ENCODE peak calls at places on chromosomes 2 and 18, in four cellular contexts. One of them, this sample, is unnamed.

GRCh38 chr2:71082402-71083252 is 14.2 kb downstream of the NAGK start:
- DNase-seq in HepG2: no peak
- DNase-seq in K562: no peak
- DNase-seq in H1: no peak
- DNase-seq in this sample: no peak

GRCh38 chr2:150191349-150191748 is 296.1 kb downstream of the RND3 start:
- DNase-seq in HepG2: no peak
- DNase-seq in K562: no peak
- DNase-seq in H1: no peak
- DNase-seq in this sample: no peak

GRCh38 chr2:114949228-114949804 is 506.9 kb downstream of the DPP10 start:
- DNase-seq in HepG2: no peak
- DNase-seq in K562: no peak
- DNase-seq in H1: no peak
- DNase-seq in this sample: no peak

GRCh38 chr2:64463784-64464183 is 9.8 kb downstream of the LGALSL start:
- DNase-seq in HepG2: no peak
- DNase-seq in K562: no peak
- DNase-seq in H1: no peak
- DNase-seq in this sample: no peak

GRCh38 chr2:241502281-241502680 is 6.1 kb downstream of the STK25 start:
- DNase-seq in HepG2: no peak
- DNase-seq in K562: peak
- DNase-seq in H1: no peak
- DNase-seq in this sample: no peak

GRCh38 chr2:198916548-198916947 is 541.2 kb downstream of the SATB2 start:
- DNase-seq in HepG2: no peak
- DNase-seq in K562: no peak
- DNase-seq in H1: no peak
- DNase-seq in this sample: no peak

GRCh38 chr2:15642334-15643208 is 50.9 kb downstream of the DDX1 start:
- DNase-seq in HepG2: peak
- DNase-seq in K562: no peak
- DNase-seq in H1: no peak
- DNase-seq in this sample: no peak

GRCh38 chr18:36828157-36828629 is 609 bp downstream of the TPGS2 start:
- DNase-seq in HepG2: peak
- DNase-seq in K562: no peak
- DNase-seq in H1: no peak
- DNase-seq in this sample: no peak

GRCh38 chr2:181058378-181059269 is 78.2 kb downstream of the UBE2E3 start:
- DNase-seq in HepG2: peak
- DNase-seq in K562: peak
- DNase-seq in H1: no peak
- DNase-seq in this sample: peak

GRCh38 chr18:23134780-23135678 is at the start of gene CABLES1:
- DNase-seq in HepG2: peak
- DNase-seq in K562: peak
- DNase-seq in H1: no peak
- DNase-seq in this sample: no peak

GRCh38 chr2:150387586-150388288 is 99.7 kb downstream of the RND3 start:
- DNase-seq in HepG2: no peak
- DNase-seq in K562: no peak
- DNase-seq in H1: no peak
- DNase-seq in this sample: no peak

GRCh38 chr18:9280854-9281253 is 53.7 kb upstream of the TWSG1 start:
- DNase-seq in HepG2: no peak
- DNase-seq in K562: no peak
- DNase-seq in H1: no peak
- DNase-seq in this sample: no peak

GRCh38 chr2:75920721-75921551 is 210.2 kb upstream of the GCFC2 start:
- DNase-seq in HepG2: no peak
- DNase-seq in K562: no peak
- DNase-seq in H1: no peak
- DNase-seq in this sample: no peak

GRCh38 chr2:197265931-197266330 is 44.6 kb downstream of the ANKRD44 start:
- DNase-seq in HepG2: no peak
- DNase-seq in K562: no peak
- DNase-seq in H1: no peak
- DNase-seq in this sample: no peak

DNA sequence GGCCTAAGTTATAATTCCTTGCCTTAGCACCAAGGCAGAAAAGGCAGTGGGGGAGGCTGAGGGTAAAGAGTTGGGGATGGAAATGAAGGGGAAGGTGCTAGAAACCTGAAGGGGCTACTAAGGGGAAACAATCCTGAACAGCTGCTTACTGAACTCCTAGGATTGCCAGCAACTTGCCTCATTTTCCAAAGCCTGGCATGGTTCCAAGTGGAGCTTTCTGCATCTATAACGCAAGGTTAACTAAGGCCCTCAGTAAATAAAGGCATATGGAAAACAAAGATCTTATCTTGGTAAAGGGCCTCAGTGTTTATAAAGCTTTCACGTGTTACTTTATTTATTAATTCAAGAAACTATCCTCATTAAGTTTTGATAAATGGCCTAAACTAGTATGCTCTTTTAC is 10.9 kb downstream of the MEP1B start:
- DNase-seq in HepG2: no peak
- DNase-seq in K562: no peak
- DNase-seq in H1: no peak
- DNase-seq in this sample: no peak
- TF ChIP-seq CBX5 in HepG2: no peak
- TF ChIP-seq CBX5 in K562: no peak
- TF ChIP-seq CBX5 in H1: no peak
- TF ChIP-seq CBX5 in this sample: no peak

DNA sequence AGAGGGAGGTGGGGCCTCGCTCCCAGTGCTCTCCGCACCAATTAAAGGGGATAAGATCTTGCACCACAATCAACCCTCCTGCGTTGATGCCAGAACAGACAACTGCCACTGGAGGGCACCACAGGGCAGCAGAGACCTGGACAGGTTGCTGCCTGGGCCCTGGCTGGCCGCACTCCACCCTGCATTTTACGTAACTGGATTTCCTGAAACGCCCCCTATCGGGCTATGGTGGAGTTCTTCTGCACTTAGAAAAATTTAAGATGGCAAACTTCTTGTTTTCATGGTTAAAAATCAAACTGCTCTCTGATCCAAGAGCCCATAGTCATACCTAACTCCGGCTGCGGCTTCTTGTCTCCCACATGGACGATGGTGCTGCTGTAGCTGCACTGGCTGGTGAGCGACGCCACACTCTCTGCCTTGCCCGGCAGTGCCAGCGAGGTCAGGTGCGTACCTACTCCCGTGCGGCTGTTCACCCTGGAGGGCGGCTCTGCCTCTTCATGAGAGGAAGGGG is 16.8 kb upstream of the HES6 start:
- DNase-seq in HepG2: peak
- DNase-seq in K562: peak
- DNase-seq in H1: peak
- DNase-seq in this sample: no peak
- TF ChIP-seq CBX5 in HepG2: peak
- TF ChIP-seq CBX5 in K562: no peak
- TF ChIP-seq CBX5 in H1: no peak
- TF ChIP-seq CBX5 in this sample: no peak

GRCh38 chr2:118371500-118371899 is 283.2 kb downstream of the INSIG2 start:
- DNase-seq in HepG2: peak
- DNase-seq in K562: no peak
- DNase-seq in H1: peak
- DNase-seq in this sample: no peak
- TF ChIP-seq CBX5 in HepG2: no peak
- TF ChIP-seq CBX5 in K562: no peak
- TF ChIP-seq CBX5 in H1: no peak
- TF ChIP-seq CBX5 in this sample: no peak

GRCh38 chr18:60554961-60555360 is 182.4 kb upstream of the MC4R start:
- DNase-seq in HepG2: no peak
- DNase-seq in K562: no peak
- DNase-seq in H1: no peak
- DNase-seq in this sample: no peak
- TF ChIP-seq CBX5 in HepG2: no peak
- TF ChIP-seq CBX5 in K562: no peak
- TF ChIP-seq CBX5 in H1: no peak
- TF ChIP-seq CBX5 in this sample: no peak

GRCh38 chr2:66872926-66873714 is 438.2 kb downstream of the MEIS1 start:
- DNase-seq in HepG2: no peak
- DNase-seq in K562: no peak
- DNase-seq in H1: no peak
- DNase-seq in this sample: no peak
- TF ChIP-seq CBX5 in HepG2: no peak
- TF ChIP-seq CBX5 in K562: no peak
- TF ChIP-seq CBX5 in H1: no peak
- TF ChIP-seq CBX5 in this sample: no peak

DNA sequence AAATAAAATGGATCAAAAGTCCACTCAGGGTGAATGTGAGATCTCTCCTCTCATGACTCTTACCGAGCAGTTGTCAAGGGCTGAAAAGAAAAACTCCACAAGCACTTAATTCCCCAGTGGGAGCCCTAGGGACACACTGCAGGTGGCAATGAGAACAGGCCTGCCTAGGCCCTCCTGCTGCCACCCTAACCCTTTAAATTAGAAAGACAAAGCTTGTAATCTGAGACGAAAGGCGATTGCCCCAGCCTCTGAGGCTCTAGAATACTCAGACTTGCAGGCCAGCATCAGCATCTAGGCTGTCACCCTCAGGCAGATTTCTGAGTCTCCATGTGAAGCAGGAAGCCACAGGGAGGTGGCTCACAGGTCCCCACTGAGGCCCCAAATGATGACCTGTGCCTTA is 457.0 kb upstream of the MYT1L start:
- DNase-seq in HepG2: no peak
- DNase-seq in K562: no peak
- DNase-seq in H1: peak
- DNase-seq in this sample: no peak
- TF ChIP-seq CBX5 in HepG2: no peak
- TF ChIP-seq CBX5 in K562: no peak
- TF ChIP-seq CBX5 in H1: no peak
- TF ChIP-seq CBX5 in this sample: no peak

DNA sequence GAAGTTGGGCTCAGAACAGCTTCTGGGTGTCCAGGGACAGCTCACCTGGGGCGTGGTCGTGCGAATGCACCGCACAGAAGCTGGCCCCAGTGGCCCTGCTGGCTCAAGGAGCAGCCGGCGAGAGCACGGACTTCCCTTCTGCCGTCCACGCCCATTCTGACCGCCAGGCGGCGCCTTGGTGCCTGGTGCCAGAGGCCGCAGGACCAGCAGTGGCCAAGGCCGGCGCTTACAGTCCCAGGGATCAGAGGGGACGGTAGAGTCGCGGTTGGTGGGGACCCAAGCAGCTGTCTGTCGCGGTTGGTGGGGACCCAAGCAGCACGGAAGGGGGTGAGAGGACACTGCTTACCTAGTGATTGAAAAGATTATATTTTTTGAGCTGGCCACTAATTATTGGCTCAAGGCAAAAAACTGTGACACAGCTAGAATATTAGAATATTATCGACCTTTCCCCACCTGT is 25.7 kb downstream of the NPPC start:
- DNase-seq in HepG2: peak
- DNase-seq in K562: peak
- DNase-seq in H1: peak
- DNase-seq in this sample: no peak
- TF ChIP-seq CBX5 in HepG2: peak
- TF ChIP-seq CBX5 in K562: no peak
- TF ChIP-seq CBX5 in H1: no peak
- TF ChIP-seq CBX5 in this sample: no peak

DNA sequence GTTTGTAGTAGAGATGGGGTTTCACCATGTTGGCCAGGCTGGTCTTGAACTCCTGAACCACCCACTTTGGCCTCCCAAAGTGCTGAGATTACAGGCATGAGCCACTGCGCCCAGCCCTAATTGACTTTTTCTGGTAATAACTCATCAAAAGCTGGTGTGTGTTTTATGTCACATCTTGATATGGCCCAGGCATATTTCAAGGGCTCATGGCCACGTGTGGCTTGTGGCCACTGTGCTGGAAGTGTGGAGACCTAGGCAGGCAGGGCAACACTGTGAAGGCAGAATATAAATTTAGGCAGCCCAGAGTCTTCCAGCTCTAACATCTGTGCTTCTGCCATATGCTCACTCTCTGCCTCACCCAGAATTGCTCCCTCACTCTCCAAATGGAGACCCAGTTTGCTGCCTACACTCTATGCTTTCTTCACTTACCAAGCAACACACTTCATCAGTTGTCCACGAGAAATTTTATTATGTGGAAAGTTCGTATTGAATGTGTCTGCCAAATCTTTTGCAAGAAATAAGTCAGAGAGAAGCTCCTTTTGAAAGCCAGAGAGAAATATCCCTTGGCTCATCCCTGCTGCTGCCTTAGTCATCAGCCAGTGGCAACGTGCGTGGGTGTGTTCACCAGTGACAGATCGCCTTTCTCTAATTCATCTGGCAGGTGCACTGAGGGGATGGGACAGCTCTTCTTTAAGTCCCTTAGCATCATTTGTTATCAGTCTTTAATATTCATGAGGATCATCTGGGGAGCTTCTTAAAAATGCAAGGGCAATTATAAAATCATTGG is 129.4 kb upstream of the CXCR4 start:
- DNase-seq in HepG2: no peak
- DNase-seq in K562: no peak
- DNase-seq in H1: no peak
- DNase-seq in this sample: no peak
- TF ChIP-seq CBX5 in HepG2: no peak
- TF ChIP-seq CBX5 in K562: no peak
- TF ChIP-seq CBX5 in H1: no peak
- TF ChIP-seq CBX5 in this sample: no peak

GRCh38 chr2:106977707-106978106 is 91.7 kb upstream of the ST6GAL2 start:
- DNase-seq in HepG2: no peak
- DNase-seq in K562: no peak
- DNase-seq in H1: no peak
- DNase-seq in this sample: no peak
- TF ChIP-seq CBX5 in HepG2: no peak
- TF ChIP-seq CBX5 in K562: no peak
- TF ChIP-seq CBX5 in H1: no peak
- TF ChIP-seq CBX5 in this sample: no peak

GRCh38 chr18:45384137-45384998 is 230.9 kb upstream of the SLC14A2 start:
- DNase-seq in HepG2: peak
- DNase-seq in K562: peak
- DNase-seq in H1: peak
- DNase-seq in this sample: peak
- TF ChIP-seq CBX5 in HepG2: no peak
- TF ChIP-seq CBX5 in K562: no peak
- TF ChIP-seq CBX5 in H1: no peak
- TF ChIP-seq CBX5 in this sample: no peak